ENCODE peak calls at places on chromosome 2, in nine cellular contexts. Q, Y, D, N, I, B, S, J and U are unnamed samples.

GRCh38 chr2:85697716-85698115 is 3.6 kb downstream of the GNLY start:
- DNase-seq in I (no peak), Y (no peak), N (no peak), S (no peak), Q (no peak), J (no peak), D (no peak), B (no peak), U (no peak)

GRCh38 chr2:28413152-28413895 is 20.7 kb downstream of the FOSL2 start:
- DNase-seq in D (no peak), N (no peak), B (no peak), Q (peak), Y (peak), J (no peak), I (no peak), S (no peak), U (peak)

GRCh38 chr2:19540739-19541503 is 182.5 kb upstream of the OSR1 start:
- DNase-seq in B (no peak), J (peak), S (peak), Y (no peak), N (no peak), Q (no peak), I (no peak), D (no peak), U (no peak)

GRCh38 chr2:136207030-136207623 is 89.2 kb upstream of the CXCR4 start:
- DNase-seq in B (peak), D (no peak), I (no peak), Y (no peak), Q (no peak), J (no peak), N (no peak), S (no peak), U (no peak)

GRCh38 chr2:226885769-226886435 is 50.0 kb downstream of the RHBDD1 start:
- DNase-seq in J (no peak), Q (no peak), D (no peak), Y (no peak), N (no peak), B (no peak), I (no peak), S (no peak), U (no peak)

GRCh38 chr2:212517693-212518092 is 20.9 kb downstream of the ERBB4 start:
- DNase-seq in I (no peak), N (no peak), D (no peak), Y (no peak), S (no peak), B (no peak), Q (no peak), J (no peak), U (no peak)

GRCh38 chr2:68726100-68726499 is 8.5 kb upstream of the ARHGAP25 start:
- DNase-seq in Q (no peak), Y (no peak), B (no peak), S (no peak), N (no peak), J (no peak), D (no peak), I (no peak), U (no peak)

GRCh38 chr2:224922142-224922727 is 120.0 kb downstream of the DOCK10 start:
- DNase-seq in D (no peak), J (peak), S (no peak), Q (no peak), Y (no peak), I (no peak), B (no peak), N (no peak), U (no peak)

GRCh38 chr2:154836622-154837021 is 138.1 kb downstream of the KCNJ3 start:
- DNase-seq in I (no peak), D (no peak), Q (no peak), B (no peak), N (no peak), J (no peak), S (no peak), Y (no peak), U (no peak)

GRCh38 chr2:232488097-232488711 is 570 bp upstream of the ECEL1 start:
- DNase-seq in Y (no peak), N (no peak), D (no peak), J (no peak), S (no peak), B (peak), I (no peak), Q (no peak), U (no peak)

GRCh38 chr2:102606353-102606752 is 13.0 kb upstream of the SLC9A2 start:
- DNase-seq in B (no peak), S (no peak), Y (no peak), J (peak), N (no peak), D (no peak), Q (peak), I (no peak), U (no peak)